ENCODE peak calls at places on chromosomes 4 and X, in ten cellular contexts. B is CD8-positive, alpha-beta T cell; I is HepG2; L is pancreas; G is heart left ventricle; Z is omental fat pad; Y is Panc1; R is body of pancreas; S is foreskin keratinocyte; H is upper lobe of right lung. Q is an unnamed sample.

GRCh38 chrX:136597954-136598353 is 50.0 kb upstream of the CD40LG start:
- ATAC-seq in R (no peak), Y (no peak), I (no peak), Z (no peak), L (no peak), H (no peak), G (no peak), B (no peak), S (no peak), Q (no peak)

GRCh38 chrX:154420402-154420756 is 8.1 kb upstream of the ATP6AP1 start:
- ATAC-seq in I (no peak), S (no peak), Y (peak; percentile 34), R (no peak), L (no peak), G (peak; percentile 7), Z (no peak), B (no peak), H (no peak), Q (peak; percentile 14)

GRCh38 chrX:71609095-71609750 is 9.1 kb downstream of the CXCR3 start:
- ATAC-seq in B (peak; percentile 15), Z (no peak), S (no peak), H (no peak), I (no peak), R (no peak), G (no peak), L (no peak), Y (no peak), Q (no peak)

GRCh38 chrX:154805696-154806091 is 409 bp upstream of the MPP1 start:
- ATAC-seq in B (no peak), Z (peak; percentile 42), Y (peak; percentile 54), L (peak; percentile 18), S (peak; percentile 49), R (no peak), G (no peak), H (no peak), I (peak; percentile 54), Q (peak; percentile 42)

GRCh38 chrX:10633722-10634121 is 13.3 kb upstream of the MID1 start:
- ATAC-seq in Z (peak; percentile 87), Y (peak; percentile 81), S (peak; percentile 57), G (no peak), L (peak; percentile 69), H (peak; percentile 71), I (no peak), R (no peak), B (no peak), Q (peak; percentile 71)

GRCh38 chr4:18464160-18464559 is 442.6 kb upstream of the LCORL start:
- ATAC-seq in H (no peak), I (no peak), R (no peak), G (no peak), Y (no peak), L (no peak), S (no peak), Z (no peak), B (no peak), Q (no peak)

GRCh38 chr4:127737295-127737694 is 7.1 kb downstream of the SLC25A31 start:
- ATAC-seq in R (no peak), I (no peak), Y (no peak), Z (no peak), S (no peak), H (no peak), L (no peak), B (no peak), G (no peak), Q (no peak)

GRCh38 chrX:39201305-39201990 is 400.2 kb downstream of the MID1IP1 start:
- ATAC-seq in H (no peak), Y (no peak), I (no peak), R (no peak), S (peak; percentile 54), G (no peak), Z (no peak), L (no peak), B (peak; percentile 34), Q (no peak)

GRCh38 chr4:104416725-104417363 is 77.8 kb downstream of the CXXC4 start:
- ATAC-seq in I (peak; percentile 72), R (peak; percentile 94), G (no peak), L (peak; percentile 95), S (no peak), Z (no peak), H (no peak), B (no peak), Y (no peak), Q (no peak)

GRCh38 chr4:55793479-55793878 is 26.1 kb upstream of the EXOC1L start:
- ATAC-seq in S (peak; percentile 40), R (no peak), L (no peak), B (no peak), Y (no peak), Z (no peak), I (no peak), G (no peak), H (peak; percentile 48), Q (no peak)

GRCh38 chr4:119179011-119179410 is 33.5 kb upstream of the USP53 start:
- ATAC-seq in Y (no peak), L (no peak), H (no peak), B (no peak), G (no peak), S (no peak), I (no peak), R (no peak), Z (no peak), Q (no peak)

GRCh38 chr4:26936284-26937065 is 75.8 kb downstream of the STIM2 start:
- ATAC-seq in G (no peak), I (peak; percentile 100), Y (no peak), H (peak; percentile 65), Z (no peak), S (peak; percentile 15), B (peak; percentile 62), L (peak; percentile 58), R (no peak), Q (no peak)

GRCh38 chrX:131752493-131753198 is 208.8 kb downstream of the OR13H1 start:
- ATAC-seq in Y (peak; percentile 88), S (no peak), G (no peak), Z (peak; percentile 72), L (peak; percentile 88), B (no peak), H (no peak), I (no peak), R (no peak), Q (peak; percentile 88)

GRCh38 chrX:131746491-131746968 is 202.7 kb downstream of the OR13H1 start:
- ATAC-seq in L (peak; percentile 77), H (no peak), Y (peak; percentile 90), G (no peak), Z (peak; percentile 78), R (no peak), B (no peak), S (no peak), I (no peak), Q (peak; percentile 83)

GRCh38 chrX:131745942-131746489 is 202.1 kb downstream of the OR13H1 start:
- ATAC-seq in B (no peak), S (no peak), R (no peak), G (no peak), H (no peak), Z (no peak), Y (peak; percentile 62), L (no peak), I (no peak), Q (no peak)

DNA sequence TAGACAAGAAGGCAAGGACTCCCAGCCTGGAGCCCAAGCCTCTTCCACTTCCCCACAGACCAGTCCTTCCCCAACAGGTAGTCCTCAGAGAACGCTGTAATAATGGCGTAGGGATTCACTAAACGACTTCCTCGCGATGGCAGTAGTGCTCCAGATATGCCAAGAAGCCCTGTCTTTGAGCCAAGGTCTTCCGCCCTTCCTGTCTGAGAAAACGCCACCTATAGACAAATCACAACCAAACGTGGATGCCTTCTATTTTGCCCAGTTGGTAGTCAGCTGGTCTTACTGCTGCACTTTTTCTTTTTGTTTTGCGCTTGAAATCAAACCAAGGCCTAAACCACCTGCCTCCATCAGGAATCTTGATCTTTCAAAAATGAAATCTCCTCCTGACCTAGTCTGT is 203.3 kb downstream of the OR13H1 start:
- ATAC-seq in L (peak; percentile 94), H (no peak), Y (peak; percentile 94), S (no peak), Z (peak; percentile 84), I (no peak), R (no peak), G (no peak), B (no peak), Q (peak; percentile 88)
- TF ChIP-seq CTCF in L (peak; percentile 19), H (no peak), Y (peak; percentile 78), S (no peak), Z (no peak), I (no peak), R (peak; percentile 79), G (no peak), B (no peak), Q (no peak)

DNA sequence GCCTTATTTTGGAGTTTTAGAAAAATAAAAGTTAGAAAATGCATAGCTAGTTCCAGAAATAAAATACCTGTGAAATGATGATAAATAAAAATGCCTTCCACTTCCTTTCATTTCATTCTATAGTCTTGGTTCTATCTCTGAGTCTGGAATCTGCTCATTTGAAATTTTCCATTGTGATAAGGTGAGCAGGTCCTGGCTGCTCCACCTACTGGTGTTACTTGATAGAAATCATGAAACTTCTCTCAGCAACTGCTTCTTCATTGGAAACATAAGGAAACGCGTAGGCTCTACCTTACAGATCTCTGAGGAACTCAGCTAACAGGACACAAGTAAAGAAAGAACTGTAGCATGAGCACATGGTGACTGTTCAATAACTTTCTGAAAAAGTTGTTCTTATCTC is 141.8 kb downstream of the DCHS2 start:
- ATAC-seq in I (peak; percentile 59), S (peak; percentile 62), H (no peak), Z (no peak), G (no peak), R (peak; percentile 48), L (peak; percentile 61), Y (no peak), B (no peak), Q (no peak)
- TF ChIP-seq CTCF in I (peak; percentile 29), S (peak; percentile 57), H (peak; percentile 26), Z (no peak), G (no peak), R (peak; percentile 26), L (peak; percentile 15), Y (peak; percentile 27), B (no peak), Q (no peak)

DNA sequence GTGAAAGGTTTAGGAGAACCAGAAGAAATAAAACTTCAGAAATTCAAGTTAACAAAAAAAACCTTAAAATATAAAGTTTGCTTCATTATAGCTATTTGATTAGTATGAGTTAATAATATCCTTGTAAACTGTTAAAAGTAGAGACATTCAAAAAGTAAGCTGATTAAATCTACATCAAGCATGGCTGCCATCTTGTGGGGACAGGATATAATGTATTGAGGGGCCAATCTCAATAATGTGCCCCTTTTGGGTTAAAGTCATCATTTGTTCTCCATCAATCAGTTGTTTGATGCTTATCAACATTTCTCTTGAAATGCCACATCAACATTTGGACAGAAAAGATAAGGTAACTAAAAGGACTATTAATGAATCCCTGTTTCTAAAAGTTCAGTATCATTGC is 4.6 kb upstream of the GRID2 start:
- ATAC-seq in Z (no peak), S (no peak), I (no peak), H (no peak), Y (no peak), G (no peak), R (no peak), B (no peak), L (no peak), Q (no peak)
- TF ChIP-seq CTCF in Z (no peak), S (peak; percentile 56), I (no peak), H (no peak), Y (peak; percentile 19), G (no peak), R (peak; percentile 29), B (no peak), L (peak; percentile 7), Q (no peak)

DNA sequence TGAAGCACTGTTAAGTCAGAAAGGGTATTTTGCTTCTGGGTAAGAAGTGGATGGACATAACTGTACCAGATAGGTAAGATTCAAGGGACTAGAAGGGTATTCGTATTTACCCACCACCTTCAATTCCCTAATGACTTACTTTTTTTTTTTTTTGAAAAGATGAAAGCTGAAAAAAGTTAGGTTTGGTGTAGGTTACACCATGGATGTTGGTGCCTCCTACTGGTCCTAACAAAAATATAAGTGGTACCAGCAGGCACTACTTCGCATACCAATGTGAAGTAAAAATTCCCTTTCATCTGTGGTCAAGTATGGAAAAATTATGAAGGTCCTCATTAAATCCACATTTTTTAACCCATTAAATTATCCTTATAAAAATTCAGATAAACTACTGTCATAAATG is 7.2 kb downstream of the ANKRD17 start:
- ATAC-seq in H (no peak), L (no peak), B (no peak), Y (no peak), I (peak; percentile 61), G (no peak), S (no peak), R (no peak), Z (no peak), Q (no peak)
- TF ChIP-seq CTCF in H (no peak), L (no peak), B (no peak), Y (no peak), I (peak; percentile 30), G (no peak), S (no peak), R (no peak), Z (no peak), Q (no peak)

Q was measured in gastroesophageal sphincter.